ENCODE peak calls at places on chromosome 22, in seven cellular contexts. C is RCC 7860, K is NCI-H2081 treated with DMSO at 0.1 percent for 48 hours, N is HFFc6, D is AG04449, X is glutamatergic neuron, W is A673. B is an unnamed sample.
A peak's percentile ranks its signal among the peaks of the same experiment; 100 is the strongest.

GRCh38 chr22:38923463-38924196 is 33.8 kb upstream of the APOBEC3A start:
- DNase-seq in C (peak; percentile 68), K (no peak), N (peak; percentile 59), D (peak; percentile 14), X (no peak), W (peak; percentile 93), B (peak; percentile 86)

GRCh38 chr22:19793161-19793560 is 32.6 kb downstream of the TBX1 start:
- DNase-seq in C (no peak), K (no peak), N (no peak), D (no peak), X (no peak), W (no peak), B (no peak)

GRCh38 chr22:45200862-45201511 is 37.3 kb downstream of the NUP50 start:
- DNase-seq in C (no peak), K (no peak), N (no peak), D (peak; percentile 58), X (peak; percentile 62), W (no peak), B (peak; percentile 58)

GRCh38 chr22:26318975-26319374 is 110.1 kb upstream of the ASPHD2 start:
- DNase-seq in C (no peak), K (no peak), N (peak; percentile 68), D (peak; percentile 65), X (peak; percentile 59), W (no peak), B (no peak)

GRCh38 chr22:40220316-40221054 is 42.8 kb downstream of the TNRC6B start:
- DNase-seq in C (no peak), K (no peak), N (no peak), D (no peak), X (no peak), W (no peak), B (no peak)

GRCh38 chr22:37187891-37188761 is at the start of gene C1QTNF6:
- DNase-seq in C (peak; percentile 75), K (no peak), N (no peak), D (no peak), X (peak; percentile 28), W (peak; percentile 70), B (peak; percentile 35)

GRCh38 chr22:38187413-38188212 is 6.0 kb upstream of the PLA2G6 start:
- DNase-seq in C (no peak), K (no peak), N (no peak), D (no peak), X (no peak), W (no peak), B (peak; percentile 56)

GRCh38 chr22:31628969-31629723 is 32.9 kb downstream of the PISD start:
- DNase-seq in C (no peak), K (no peak), N (no peak), D (no peak), X (no peak), W (no peak), B (no peak)

GRCh38 chr22:35348703-35349102 is 32.2 kb upstream of the HMOX1 start:
- DNase-seq in C (no peak), K (no peak), N (no peak), D (no peak), X (no peak), W (no peak), B (no peak)

GRCh38 chr22:38452373-38453064 is 2.5 kb downstream of the KCNJ4 start:
- DNase-seq in C (no peak), K (no peak), N (no peak), D (no peak), X (peak; percentile 44), W (peak; percentile 53), B (no peak)

GRCh38 chr22:48649031-48649430 is 1178.6 kb downstream of the BRD1 start:
- DNase-seq in C (no peak), K (no peak), N (no peak), D (no peak), X (no peak), W (no peak), B (no peak)